ENCODE peak calls at places on chromosomes 5 and 9, in eight cellular contexts. One of them, this sample, is unnamed.

GRCh38 chr5:138180183-138180782 is 1.4 kb downstream of the KIF20A start:
- DNase-seq in HS-5: peak; percentile 62
- DNase-seq in foreskin fibroblast: peak; percentile 74
- DNase-seq in activated CD8-positive, alpha-beta memory T cell treated with anti-CD3 and anti-CD28 coated beads, Interleukin-2, amount 10 ng/mL, durations not matched to agents 7 days and 5 days: no peak
- DNase-seq in EL: peak; percentile 80
- DNase-seq in SW480: peak; percentile 75
- DNase-seq in right cardiac atrium: no peak
- DNase-seq in RWPE1: peak; percentile 81
- DNase-seq in this sample: no peak

GRCh38 chr9:33044677-33045282 is 19.7 kb downstream of the DNAJA1 start:
- DNase-seq in HS-5: no peak
- DNase-seq in foreskin fibroblast: peak; percentile 34
- DNase-seq in activated CD8-positive, alpha-beta memory T cell treated with anti-CD3 and anti-CD28 coated beads, Interleukin-2, amount 10 ng/mL, durations not matched to agents 7 days and 5 days: no peak
- DNase-seq in EL: peak; percentile 33
- DNase-seq in SW480: peak; percentile 61
- DNase-seq in right cardiac atrium: peak; percentile 52
- DNase-seq in RWPE1: peak; percentile 48
- DNase-seq in this sample: peak; percentile 65

GRCh38 chr9:33942471-33943083 is 106.1 kb downstream of the UBAP2 start:
- DNase-seq in HS-5: peak; percentile 70
- DNase-seq in foreskin fibroblast: peak; percentile 82
- DNase-seq in activated CD8-positive, alpha-beta memory T cell treated with anti-CD3 and anti-CD28 coated beads, Interleukin-2, amount 10 ng/mL, durations not matched to agents 7 days and 5 days: no peak
- DNase-seq in EL: peak; percentile 78
- DNase-seq in SW480: peak; percentile 45
- DNase-seq in right cardiac atrium: no peak
- DNase-seq in RWPE1: peak; percentile 40
- DNase-seq in this sample: no peak

GRCh38 chr9:91825422-91825821 is 124.6 kb downstream of the ROR2 start:
- DNase-seq in HS-5: no peak
- DNase-seq in foreskin fibroblast: peak; percentile 81
- DNase-seq in activated CD8-positive, alpha-beta memory T cell treated with anti-CD3 and anti-CD28 coated beads, Interleukin-2, amount 10 ng/mL, durations not matched to agents 7 days and 5 days: no peak
- DNase-seq in EL: peak; percentile 50
- DNase-seq in SW480: no peak
- DNase-seq in right cardiac atrium: no peak
- DNase-seq in RWPE1: peak; percentile 55
- DNase-seq in this sample: no peak

GRCh38 chr5:14902826-14903560 is 31.4 kb upstream of the ANKH start:
- DNase-seq in HS-5: no peak
- DNase-seq in foreskin fibroblast: no peak
- DNase-seq in activated CD8-positive, alpha-beta memory T cell treated with anti-CD3 and anti-CD28 coated beads, Interleukin-2, amount 10 ng/mL, durations not matched to agents 7 days and 5 days: no peak
- DNase-seq in EL: no peak
- DNase-seq in SW480: no peak
- DNase-seq in right cardiac atrium: no peak
- DNase-seq in RWPE1: peak; percentile 51
- DNase-seq in this sample: no peak

GRCh38 chr9:21060919-21061561 is 16.7 kb downstream of the IFNB1 start:
- DNase-seq in HS-5: no peak
- DNase-seq in foreskin fibroblast: peak; percentile 91
- DNase-seq in activated CD8-positive, alpha-beta memory T cell treated with anti-CD3 and anti-CD28 coated beads, Interleukin-2, amount 10 ng/mL, durations not matched to agents 7 days and 5 days: peak; percentile 65
- DNase-seq in EL: peak; percentile 51
- DNase-seq in SW480: no peak
- DNase-seq in right cardiac atrium: no peak
- DNase-seq in RWPE1: no peak
- DNase-seq in this sample: no peak

GRCh38 chr9:119368179-119368578 is 1.1 kb downstream of the BRINP1 start:
- DNase-seq in HS-5: no peak
- DNase-seq in foreskin fibroblast: no peak
- DNase-seq in activated CD8-positive, alpha-beta memory T cell treated with anti-CD3 and anti-CD28 coated beads, Interleukin-2, amount 10 ng/mL, durations not matched to agents 7 days and 5 days: no peak
- DNase-seq in EL: no peak
- DNase-seq in SW480: no peak
- DNase-seq in right cardiac atrium: no peak
- DNase-seq in RWPE1: no peak
- DNase-seq in this sample: peak; percentile 19

GRCh38 chr9:129317179-129318011 is 139.3 kb upstream of the IER5L start:
- DNase-seq in HS-5: no peak
- DNase-seq in foreskin fibroblast: peak; percentile 67
- DNase-seq in activated CD8-positive, alpha-beta memory T cell treated with anti-CD3 and anti-CD28 coated beads, Interleukin-2, amount 10 ng/mL, durations not matched to agents 7 days and 5 days: peak; percentile 41
- DNase-seq in EL: peak; percentile 48
- DNase-seq in SW480: peak; percentile 39
- DNase-seq in right cardiac atrium: peak; percentile 85
- DNase-seq in RWPE1: peak; percentile 57
- DNase-seq in this sample: peak; percentile 72

GRCh38 chr9:113999256-114000062 is 78.6 kb downstream of the AMBP start:
- DNase-seq in HS-5: no peak
- DNase-seq in foreskin fibroblast: peak; percentile 27
- DNase-seq in activated CD8-positive, alpha-beta memory T cell treated with anti-CD3 and anti-CD28 coated beads, Interleukin-2, amount 10 ng/mL, durations not matched to agents 7 days and 5 days: peak; percentile 35
- DNase-seq in EL: no peak
- DNase-seq in SW480: no peak
- DNase-seq in right cardiac atrium: no peak
- DNase-seq in RWPE1: no peak
- DNase-seq in this sample: peak; percentile 58

GRCh38 chr5:54739371-54739770 is 221.8 kb downstream of the SNX18 start:
- DNase-seq in HS-5: no peak
- DNase-seq in foreskin fibroblast: peak; percentile 62
- DNase-seq in activated CD8-positive, alpha-beta memory T cell treated with anti-CD3 and anti-CD28 coated beads, Interleukin-2, amount 10 ng/mL, durations not matched to agents 7 days and 5 days: no peak
- DNase-seq in EL: peak; percentile 29
- DNase-seq in SW480: no peak
- DNase-seq in right cardiac atrium: no peak
- DNase-seq in RWPE1: no peak
- DNase-seq in this sample: no peak

GRCh38 chr9:31839273-31839672 is 545.2 kb upstream of the ACO1 start:
- DNase-seq in HS-5: peak; percentile 2
- DNase-seq in foreskin fibroblast: no peak
- DNase-seq in activated CD8-positive, alpha-beta memory T cell treated with anti-CD3 and anti-CD28 coated beads, Interleukin-2, amount 10 ng/mL, durations not matched to agents 7 days and 5 days: no peak
- DNase-seq in EL: no peak
- DNase-seq in SW480: no peak
- DNase-seq in right cardiac atrium: no peak
- DNase-seq in RWPE1: no peak
- DNase-seq in this sample: no peak

GRCh38 chr9:128494108-128494742 is 10.3 kb upstream of the GLE1 start:
- DNase-seq in HS-5: no peak
- DNase-seq in foreskin fibroblast: no peak
- DNase-seq in activated CD8-positive, alpha-beta memory T cell treated with anti-CD3 and anti-CD28 coated beads, Interleukin-2, amount 10 ng/mL, durations not matched to agents 7 days and 5 days: no peak
- DNase-seq in EL: no peak
- DNase-seq in SW480: no peak
- DNase-seq in right cardiac atrium: peak; percentile 91
- DNase-seq in RWPE1: no peak
- DNase-seq in this sample: peak; percentile 31

GRCh38 chr5:14250094-14250777 is 107.1 kb downstream of the TRIO start:
- DNase-seq in HS-5: peak; percentile 70
- DNase-seq in foreskin fibroblast: peak; percentile 87
- DNase-seq in activated CD8-positive, alpha-beta memory T cell treated with anti-CD3 and anti-CD28 coated beads, Interleukin-2, amount 10 ng/mL, durations not matched to agents 7 days and 5 days: no peak
- DNase-seq in EL: peak; percentile 60
- DNase-seq in SW480: peak; percentile 34
- DNase-seq in right cardiac atrium: peak; percentile 85
- DNase-seq in RWPE1: no peak
- DNase-seq in this sample: peak; percentile 89

GRCh38 chr9:96874201-96874785 is 20.0 kb upstream of the ZNF782 start:
- DNase-seq in HS-5: no peak
- DNase-seq in foreskin fibroblast: no peak
- DNase-seq in activated CD8-positive, alpha-beta memory T cell treated with anti-CD3 and anti-CD28 coated beads, Interleukin-2, amount 10 ng/mL, durations not matched to agents 7 days and 5 days: no peak
- DNase-seq in EL: no peak
- DNase-seq in SW480: peak; percentile 61
- DNase-seq in right cardiac atrium: no peak
- DNase-seq in RWPE1: no peak
- DNase-seq in this sample: no peak

GRCh38 chr5:40441733-40442132 is 238.0 kb upstream of the PTGER4 start:
- DNase-seq in HS-5: no peak
- DNase-seq in foreskin fibroblast: no peak
- DNase-seq in activated CD8-positive, alpha-beta memory T cell treated with anti-CD3 and anti-CD28 coated beads, Interleukin-2, amount 10 ng/mL, durations not matched to agents 7 days and 5 days: peak; percentile 56
- DNase-seq in EL: no peak
- DNase-seq in SW480: no peak
- DNase-seq in right cardiac atrium: no peak
- DNase-seq in RWPE1: no peak
- DNase-seq in this sample: no peak

GRCh38 chr9:98867434-98868168 is 60.1 kb downstream of the GALNT12 start:
- DNase-seq in HS-5: peak; percentile 72
- DNase-seq in foreskin fibroblast: peak; percentile 98
- DNase-seq in activated CD8-positive, alpha-beta memory T cell treated with anti-CD3 and anti-CD28 coated beads, Interleukin-2, amount 10 ng/mL, durations not matched to agents 7 days and 5 days: no peak
- DNase-seq in EL: peak; percentile 93
- DNase-seq in SW480: peak; percentile 82
- DNase-seq in right cardiac atrium: peak; percentile 93
- DNase-seq in RWPE1: no peak
- DNase-seq in this sample: no peak

GRCh38 chr5:122332589-122333555 is 20.8 kb downstream of the SNCAIP start:
- DNase-seq in HS-5: no peak
- DNase-seq in foreskin fibroblast: no peak
- DNase-seq in activated CD8-positive, alpha-beta memory T cell treated with anti-CD3 and anti-CD28 coated beads, Interleukin-2, amount 10 ng/mL, durations not matched to agents 7 days and 5 days: no peak
- DNase-seq in EL: no peak
- DNase-seq in SW480: no peak
- DNase-seq in right cardiac atrium: no peak
- DNase-seq in RWPE1: no peak
- DNase-seq in this sample: no peak

GRCh38 chr5:32225445-32225844 is 51.3 kb upstream of the GOLPH3 start:
- DNase-seq in HS-5: no peak
- DNase-seq in foreskin fibroblast: peak; percentile 90
- DNase-seq in activated CD8-positive, alpha-beta memory T cell treated with anti-CD3 and anti-CD28 coated beads, Interleukin-2, amount 10 ng/mL, durations not matched to agents 7 days and 5 days: no peak
- DNase-seq in EL: peak; percentile 51
- DNase-seq in SW480: no peak
- DNase-seq in right cardiac atrium: no peak
- DNase-seq in RWPE1: no peak
- DNase-seq in this sample: no peak

GRCh38 chr9:121582641-121583040 is 68.8 kb upstream of the DAB2IP start:
- DNase-seq in HS-5: no peak
- DNase-seq in foreskin fibroblast: no peak
- DNase-seq in activated CD8-positive, alpha-beta memory T cell treated with anti-CD3 and anti-CD28 coated beads, Interleukin-2, amount 10 ng/mL, durations not matched to agents 7 days and 5 days: no peak
- DNase-seq in EL: no peak
- DNase-seq in SW480: no peak
- DNase-seq in right cardiac atrium: no peak
- DNase-seq in RWPE1: no peak
- DNase-seq in this sample: no peak

GRCh38 chr9:130884542-130885421 is 11.8 kb downstream of the QRFP start:
- DNase-seq in HS-5: no peak
- DNase-seq in foreskin fibroblast: no peak
- DNase-seq in activated CD8-positive, alpha-beta memory T cell treated with anti-CD3 and anti-CD28 coated beads, Interleukin-2, amount 10 ng/mL, durations not matched to agents 7 days and 5 days: no peak
- DNase-seq in EL: no peak
- DNase-seq in SW480: no peak
- DNase-seq in right cardiac atrium: peak; percentile 66
- DNase-seq in RWPE1: no peak
- DNase-seq in this sample: peak; percentile 57

GRCh38 chr5:168136340-168136739 is 155.1 kb upstream of the WWC1 start:
- DNase-seq in HS-5: no peak
- DNase-seq in foreskin fibroblast: no peak
- DNase-seq in activated CD8-positive, alpha-beta memory T cell treated with anti-CD3 and anti-CD28 coated beads, Interleukin-2, amount 10 ng/mL, durations not matched to agents 7 days and 5 days: no peak
- DNase-seq in EL: no peak
- DNase-seq in SW480: no peak
- DNase-seq in right cardiac atrium: no peak
- DNase-seq in RWPE1: no peak
- DNase-seq in this sample: no peak

GRCh38 chr9:71710856-71711255 is 57.5 kb downstream of the CEMIP2 start:
- DNase-seq in HS-5: no peak
- DNase-seq in foreskin fibroblast: no peak
- DNase-seq in activated CD8-positive, alpha-beta memory T cell treated with anti-CD3 and anti-CD28 coated beads, Interleukin-2, amount 10 ng/mL, durations not matched to agents 7 days and 5 days: no peak
- DNase-seq in EL: no peak
- DNase-seq in SW480: no peak
- DNase-seq in right cardiac atrium: no peak
- DNase-seq in RWPE1: no peak
- DNase-seq in this sample: no peak

GRCh38 chr5:74641014-74641777 is 668 bp upstream of the ENC1 start:
- DNase-seq in HS-5: no peak
- DNase-seq in foreskin fibroblast: peak; percentile 90
- DNase-seq in activated CD8-positive, alpha-beta memory T cell treated with anti-CD3 and anti-CD28 coated beads, Interleukin-2, amount 10 ng/mL, durations not matched to agents 7 days and 5 days: peak; percentile 54
- DNase-seq in EL: peak; percentile 90
- DNase-seq in SW480: peak; percentile 79
- DNase-seq in right cardiac atrium: peak; percentile 94
- DNase-seq in RWPE1: peak; percentile 70
- DNase-seq in this sample: peak; percentile 75

GRCh38 chr5:16855475-16855874 is 80.6 kb downstream of the MYO10 start:
- DNase-seq in HS-5: no peak
- DNase-seq in foreskin fibroblast: peak; percentile 75
- DNase-seq in activated CD8-positive, alpha-beta memory T cell treated with anti-CD3 and anti-CD28 coated beads, Interleukin-2, amount 10 ng/mL, durations not matched to agents 7 days and 5 days: no peak
- DNase-seq in EL: no peak
- DNase-seq in SW480: no peak
- DNase-seq in right cardiac atrium: no peak
- DNase-seq in RWPE1: no peak
- DNase-seq in this sample: no peak

GRCh38 chr9:113446323-113446740 is 17.2 kb upstream of the RGS3 start:
- DNase-seq in HS-5: no peak
- DNase-seq in foreskin fibroblast: peak; percentile 67
- DNase-seq in activated CD8-positive, alpha-beta memory T cell treated with anti-CD3 and anti-CD28 coated beads, Interleukin-2, amount 10 ng/mL, durations not matched to agents 7 days and 5 days: no peak
- DNase-seq in EL: peak; percentile 47
- DNase-seq in SW480: peak; percentile 44
- DNase-seq in right cardiac atrium: no peak
- DNase-seq in RWPE1: peak; percentile 84
- DNase-seq in this sample: no peak

GRCh38 chr5:14734382-14734781 is 69.9 kb downstream of the OTULIN start:
- DNase-seq in HS-5: no peak
- DNase-seq in foreskin fibroblast: no peak
- DNase-seq in activated CD8-positive, alpha-beta memory T cell treated with anti-CD3 and anti-CD28 coated beads, Interleukin-2, amount 10 ng/mL, durations not matched to agents 7 days and 5 days: no peak
- DNase-seq in EL: no peak
- DNase-seq in SW480: no peak
- DNase-seq in right cardiac atrium: no peak
- DNase-seq in RWPE1: no peak
- DNase-seq in this sample: no peak

GRCh38 chr9:131722260-131722659 is 17.6 kb downstream of the RAPGEF1 start:
- DNase-seq in HS-5: no peak
- DNase-seq in foreskin fibroblast: no peak
- DNase-seq in activated CD8-positive, alpha-beta memory T cell treated with anti-CD3 and anti-CD28 coated beads, Interleukin-2, amount 10 ng/mL, durations not matched to agents 7 days and 5 days: no peak
- DNase-seq in EL: no peak
- DNase-seq in SW480: no peak
- DNase-seq in right cardiac atrium: peak; percentile 83
- DNase-seq in RWPE1: no peak
- DNase-seq in this sample: no peak

GRCh38 chr5:105501315-105501714 is 1938.7 kb upstream of the NUDT12 start:
- DNase-seq in HS-5: no peak
- DNase-seq in foreskin fibroblast: no peak
- DNase-seq in activated CD8-positive, alpha-beta memory T cell treated with anti-CD3 and anti-CD28 coated beads, Interleukin-2, amount 10 ng/mL, durations not matched to agents 7 days and 5 days: no peak
- DNase-seq in EL: no peak
- DNase-seq in SW480: no peak
- DNase-seq in right cardiac atrium: no peak
- DNase-seq in RWPE1: no peak
- DNase-seq in this sample: no peak

GRCh38 chr9:102714184-102714583 is 280.9 kb upstream of the CYLC2 start:
- DNase-seq in HS-5: no peak
- DNase-seq in foreskin fibroblast: no peak
- DNase-seq in activated CD8-positive, alpha-beta memory T cell treated with anti-CD3 and anti-CD28 coated beads, Interleukin-2, amount 10 ng/mL, durations not matched to agents 7 days and 5 days: no peak
- DNase-seq in EL: no peak
- DNase-seq in SW480: no peak
- DNase-seq in right cardiac atrium: no peak
- DNase-seq in RWPE1: no peak
- DNase-seq in this sample: no peak

This sample was measured in head of caudate nucleus.